ENCODE peak calls at places on chromosomes 5 and 9, in seven cellular contexts. One of them, this sample, is unnamed.

GRCh38 chr9:74742792-74743389 is 144.8 kb downstream of the TRPM6 start:
- DNase-seq in SK-MEL-5: peak
- DNase-seq in stimulated activated CD4-positive, alpha-beta T cell treated with anti-CD3 and anti-CD28 coated beads, Interleukin-4, amount 100 ng/mL, for 1 hour: no peak
- DNase-seq in coronary artery: no peak
- DNase-seq in posterior vena cava: no peak
- DNase-seq in H9: peak
- DNase-seq in activated T-cell treated with anti-CD3 and anti-CD28 coated beads, Interleukin-2, amount 50 U/mL, for 72 hours: peak
- DNase-seq in this sample: peak

GRCh38 chr9:93128011-93128714 is 5.9 kb downstream of the NINJ1 start:
- DNase-seq in SK-MEL-5: no peak
- DNase-seq in stimulated activated CD4-positive, alpha-beta T cell treated with anti-CD3 and anti-CD28 coated beads, Interleukin-4, amount 100 ng/mL, for 1 hour: no peak
- DNase-seq in coronary artery: peak
- DNase-seq in posterior vena cava: peak
- DNase-seq in H9: peak
- DNase-seq in activated T-cell treated with anti-CD3 and anti-CD28 coated beads, Interleukin-2, amount 50 U/mL, for 72 hours: no peak
- DNase-seq in this sample: no peak

GRCh38 chr5:138305797-138306196 is 25.8 kb downstream of the CDC25C start:
- DNase-seq in SK-MEL-5: no peak
- DNase-seq in stimulated activated CD4-positive, alpha-beta T cell treated with anti-CD3 and anti-CD28 coated beads, Interleukin-4, amount 100 ng/mL, for 1 hour: no peak
- DNase-seq in coronary artery: no peak
- DNase-seq in posterior vena cava: no peak
- DNase-seq in H9: no peak
- DNase-seq in activated T-cell treated with anti-CD3 and anti-CD28 coated beads, Interleukin-2, amount 50 U/mL, for 72 hours: no peak
- DNase-seq in this sample: no peak

GRCh38 chr5:65906256-65906655 is 20.1 kb upstream of the ERBIN start:
- DNase-seq in SK-MEL-5: no peak
- DNase-seq in stimulated activated CD4-positive, alpha-beta T cell treated with anti-CD3 and anti-CD28 coated beads, Interleukin-4, amount 100 ng/mL, for 1 hour: no peak
- DNase-seq in coronary artery: no peak
- DNase-seq in posterior vena cava: no peak
- DNase-seq in H9: no peak
- DNase-seq in activated T-cell treated with anti-CD3 and anti-CD28 coated beads, Interleukin-2, amount 50 U/mL, for 72 hours: no peak
- DNase-seq in this sample: no peak

GRCh38 chr5:53991942-53992341 is 318.4 kb downstream of the ARL15 start:
- DNase-seq in SK-MEL-5: peak
- DNase-seq in stimulated activated CD4-positive, alpha-beta T cell treated with anti-CD3 and anti-CD28 coated beads, Interleukin-4, amount 100 ng/mL, for 1 hour: no peak
- DNase-seq in coronary artery: no peak
- DNase-seq in posterior vena cava: no peak
- DNase-seq in H9: no peak
- DNase-seq in activated T-cell treated with anti-CD3 and anti-CD28 coated beads, Interleukin-2, amount 50 U/mL, for 72 hours: no peak
- DNase-seq in this sample: no peak

GRCh38 chr5:1564182-1564748 is 40.5 kb upstream of the LPCAT1 start:
- DNase-seq in SK-MEL-5: no peak
- DNase-seq in stimulated activated CD4-positive, alpha-beta T cell treated with anti-CD3 and anti-CD28 coated beads, Interleukin-4, amount 100 ng/mL, for 1 hour: no peak
- DNase-seq in coronary artery: no peak
- DNase-seq in posterior vena cava: peak
- DNase-seq in H9: no peak
- DNase-seq in activated T-cell treated with anti-CD3 and anti-CD28 coated beads, Interleukin-2, amount 50 U/mL, for 72 hours: no peak
- DNase-seq in this sample: no peak

GRCh38 chr5:83993803-83994202 is 273.1 kb upstream of the HAPLN1 start:
- DNase-seq in SK-MEL-5: no peak
- DNase-seq in stimulated activated CD4-positive, alpha-beta T cell treated with anti-CD3 and anti-CD28 coated beads, Interleukin-4, amount 100 ng/mL, for 1 hour: no peak
- DNase-seq in coronary artery: no peak
- DNase-seq in posterior vena cava: no peak
- DNase-seq in H9: no peak
- DNase-seq in activated T-cell treated with anti-CD3 and anti-CD28 coated beads, Interleukin-2, amount 50 U/mL, for 72 hours: no peak
- DNase-seq in this sample: no peak

GRCh38 chr5:35743644-35744043 is 113.0 kb upstream of the IL7R start:
- DNase-seq in SK-MEL-5: no peak
- DNase-seq in stimulated activated CD4-positive, alpha-beta T cell treated with anti-CD3 and anti-CD28 coated beads, Interleukin-4, amount 100 ng/mL, for 1 hour: no peak
- DNase-seq in coronary artery: no peak
- DNase-seq in posterior vena cava: no peak
- DNase-seq in H9: no peak
- DNase-seq in activated T-cell treated with anti-CD3 and anti-CD28 coated beads, Interleukin-2, amount 50 U/mL, for 72 hours: no peak
- DNase-seq in this sample: no peak

GRCh38 chr9:21812415-21812814 is 10.0 kb downstream of the MTAP start:
- DNase-seq in SK-MEL-5: no peak
- DNase-seq in stimulated activated CD4-positive, alpha-beta T cell treated with anti-CD3 and anti-CD28 coated beads, Interleukin-4, amount 100 ng/mL, for 1 hour: no peak
- DNase-seq in coronary artery: no peak
- DNase-seq in posterior vena cava: no peak
- DNase-seq in H9: no peak
- DNase-seq in activated T-cell treated with anti-CD3 and anti-CD28 coated beads, Interleukin-2, amount 50 U/mL, for 72 hours: peak
- DNase-seq in this sample: no peak

GRCh38 chr5:94672746-94673145 is 54.3 kb downstream of the SLF1 start:
- DNase-seq in SK-MEL-5: no peak
- DNase-seq in stimulated activated CD4-positive, alpha-beta T cell treated with anti-CD3 and anti-CD28 coated beads, Interleukin-4, amount 100 ng/mL, for 1 hour: no peak
- DNase-seq in coronary artery: no peak
- DNase-seq in posterior vena cava: no peak
- DNase-seq in H9: no peak
- DNase-seq in activated T-cell treated with anti-CD3 and anti-CD28 coated beads, Interleukin-2, amount 50 U/mL, for 72 hours: no peak
- DNase-seq in this sample: no peak

GRCh38 chr5:83583859-83584258 is 112.3 kb downstream of the VCAN start:
- DNase-seq in SK-MEL-5: peak
- DNase-seq in stimulated activated CD4-positive, alpha-beta T cell treated with anti-CD3 and anti-CD28 coated beads, Interleukin-4, amount 100 ng/mL, for 1 hour: no peak
- DNase-seq in coronary artery: no peak
- DNase-seq in posterior vena cava: no peak
- DNase-seq in H9: no peak
- DNase-seq in activated T-cell treated with anti-CD3 and anti-CD28 coated beads, Interleukin-2, amount 50 U/mL, for 72 hours: no peak
- DNase-seq in this sample: no peak

GRCh38 chr5:168851902-168852321 is 272.7 kb upstream of the PANK3 start:
- DNase-seq in SK-MEL-5: no peak
- DNase-seq in stimulated activated CD4-positive, alpha-beta T cell treated with anti-CD3 and anti-CD28 coated beads, Interleukin-4, amount 100 ng/mL, for 1 hour: no peak
- DNase-seq in coronary artery: no peak
- DNase-seq in posterior vena cava: no peak
- DNase-seq in H9: no peak
- DNase-seq in activated T-cell treated with anti-CD3 and anti-CD28 coated beads, Interleukin-2, amount 50 U/mL, for 72 hours: peak
- DNase-seq in this sample: no peak

GRCh38 chr5:38453506-38453905 is 102.9 kb downstream of the LIFR start:
- DNase-seq in SK-MEL-5: peak
- DNase-seq in stimulated activated CD4-positive, alpha-beta T cell treated with anti-CD3 and anti-CD28 coated beads, Interleukin-4, amount 100 ng/mL, for 1 hour: no peak
- DNase-seq in coronary artery: peak
- DNase-seq in posterior vena cava: no peak
- DNase-seq in H9: no peak
- DNase-seq in activated T-cell treated with anti-CD3 and anti-CD28 coated beads, Interleukin-2, amount 50 U/mL, for 72 hours: peak
- DNase-seq in this sample: no peak

GRCh38 chr5:132754111-132754510 is 6.9 kb downstream of the CCNI2 start:
- DNase-seq in SK-MEL-5: no peak
- DNase-seq in stimulated activated CD4-positive, alpha-beta T cell treated with anti-CD3 and anti-CD28 coated beads, Interleukin-4, amount 100 ng/mL, for 1 hour: no peak
- DNase-seq in coronary artery: no peak
- DNase-seq in posterior vena cava: no peak
- DNase-seq in H9: no peak
- DNase-seq in activated T-cell treated with anti-CD3 and anti-CD28 coated beads, Interleukin-2, amount 50 U/mL, for 72 hours: no peak
- DNase-seq in this sample: no peak

GRCh38 chr9:93230185-93230584 is 46.2 kb downstream of the WNK2 start:
- DNase-seq in SK-MEL-5: no peak
- DNase-seq in stimulated activated CD4-positive, alpha-beta T cell treated with anti-CD3 and anti-CD28 coated beads, Interleukin-4, amount 100 ng/mL, for 1 hour: no peak
- DNase-seq in coronary artery: no peak
- DNase-seq in posterior vena cava: no peak
- DNase-seq in H9: no peak
- DNase-seq in activated T-cell treated with anti-CD3 and anti-CD28 coated beads, Interleukin-2, amount 50 U/mL, for 72 hours: no peak
- DNase-seq in this sample: no peak

GRCh38 chr5:43078956-43079355 is 38.8 kb upstream of the ANXA2R start:
- DNase-seq in SK-MEL-5: no peak
- DNase-seq in stimulated activated CD4-positive, alpha-beta T cell treated with anti-CD3 and anti-CD28 coated beads, Interleukin-4, amount 100 ng/mL, for 1 hour: no peak
- DNase-seq in coronary artery: no peak
- DNase-seq in posterior vena cava: no peak
- DNase-seq in H9: no peak
- DNase-seq in activated T-cell treated with anti-CD3 and anti-CD28 coated beads, Interleukin-2, amount 50 U/mL, for 72 hours: no peak
- DNase-seq in this sample: no peak

GRCh38 chr5:124888050-124888506 is 141.6 kb upstream of the ZNF608 start:
- DNase-seq in SK-MEL-5: peak
- DNase-seq in stimulated activated CD4-positive, alpha-beta T cell treated with anti-CD3 and anti-CD28 coated beads, Interleukin-4, amount 100 ng/mL, for 1 hour: no peak
- DNase-seq in coronary artery: no peak
- DNase-seq in posterior vena cava: no peak
- DNase-seq in H9: no peak
- DNase-seq in activated T-cell treated with anti-CD3 and anti-CD28 coated beads, Interleukin-2, amount 50 U/mL, for 72 hours: no peak
- DNase-seq in this sample: no peak

GRCh38 chr5:52202256-52202655 is 585.5 kb upstream of the ITGA1 start:
- DNase-seq in SK-MEL-5: no peak
- DNase-seq in stimulated activated CD4-positive, alpha-beta T cell treated with anti-CD3 and anti-CD28 coated beads, Interleukin-4, amount 100 ng/mL, for 1 hour: no peak
- DNase-seq in coronary artery: no peak
- DNase-seq in posterior vena cava: no peak
- DNase-seq in H9: no peak
- DNase-seq in activated T-cell treated with anti-CD3 and anti-CD28 coated beads, Interleukin-2, amount 50 U/mL, for 72 hours: no peak
- DNase-seq in this sample: no peak

GRCh38 chr9:131138676-131139075 is 13.3 kb downstream of the NUP214 start:
- DNase-seq in SK-MEL-5: no peak
- DNase-seq in stimulated activated CD4-positive, alpha-beta T cell treated with anti-CD3 and anti-CD28 coated beads, Interleukin-4, amount 100 ng/mL, for 1 hour: no peak
- DNase-seq in coronary artery: no peak
- DNase-seq in posterior vena cava: no peak
- DNase-seq in H9: no peak
- DNase-seq in activated T-cell treated with anti-CD3 and anti-CD28 coated beads, Interleukin-2, amount 50 U/mL, for 72 hours: no peak
- DNase-seq in this sample: no peak

GRCh38 chr5:93497101-93497500 is 83.9 kb downstream of the NR2F1-AS1 start:
- DNase-seq in SK-MEL-5: no peak
- DNase-seq in stimulated activated CD4-positive, alpha-beta T cell treated with anti-CD3 and anti-CD28 coated beads, Interleukin-4, amount 100 ng/mL, for 1 hour: no peak
- DNase-seq in coronary artery: no peak
- DNase-seq in posterior vena cava: no peak
- DNase-seq in H9: no peak
- DNase-seq in activated T-cell treated with anti-CD3 and anti-CD28 coated beads, Interleukin-2, amount 50 U/mL, for 72 hours: no peak
- DNase-seq in this sample: no peak

GRCh38 chr5:36666986-36667385 is 60.6 kb downstream of the SLC1A3 start:
- DNase-seq in SK-MEL-5: no peak
- DNase-seq in stimulated activated CD4-positive, alpha-beta T cell treated with anti-CD3 and anti-CD28 coated beads, Interleukin-4, amount 100 ng/mL, for 1 hour: no peak
- DNase-seq in coronary artery: no peak
- DNase-seq in posterior vena cava: no peak
- DNase-seq in H9: no peak
- DNase-seq in activated T-cell treated with anti-CD3 and anti-CD28 coated beads, Interleukin-2, amount 50 U/mL, for 72 hours: no peak
- DNase-seq in this sample: no peak

GRCh38 chr5:104172976-104173375 is 610.4 kb upstream of the NUDT12 start:
- DNase-seq in SK-MEL-5: no peak
- DNase-seq in stimulated activated CD4-positive, alpha-beta T cell treated with anti-CD3 and anti-CD28 coated beads, Interleukin-4, amount 100 ng/mL, for 1 hour: no peak
- DNase-seq in coronary artery: no peak
- DNase-seq in posterior vena cava: no peak
- DNase-seq in H9: no peak
- DNase-seq in activated T-cell treated with anti-CD3 and anti-CD28 coated beads, Interleukin-2, amount 50 U/mL, for 72 hours: no peak
- DNase-seq in this sample: no peak

GRCh38 chr9:7710686-7711085 is 88.9 kb downstream of the DMAC1 start:
- DNase-seq in SK-MEL-5: peak
- DNase-seq in stimulated activated CD4-positive, alpha-beta T cell treated with anti-CD3 and anti-CD28 coated beads, Interleukin-4, amount 100 ng/mL, for 1 hour: no peak
- DNase-seq in coronary artery: no peak
- DNase-seq in posterior vena cava: no peak
- DNase-seq in H9: no peak
- DNase-seq in activated T-cell treated with anti-CD3 and anti-CD28 coated beads, Interleukin-2, amount 50 U/mL, for 72 hours: no peak
- DNase-seq in this sample: no peak

GRCh38 chr5:174188300-174188699 is 142.8 kb downstream of the NSG2 start:
- DNase-seq in SK-MEL-5: no peak
- DNase-seq in stimulated activated CD4-positive, alpha-beta T cell treated with anti-CD3 and anti-CD28 coated beads, Interleukin-4, amount 100 ng/mL, for 1 hour: no peak
- DNase-seq in coronary artery: peak
- DNase-seq in posterior vena cava: no peak
- DNase-seq in H9: no peak
- DNase-seq in activated T-cell treated with anti-CD3 and anti-CD28 coated beads, Interleukin-2, amount 50 U/mL, for 72 hours: no peak
- DNase-seq in this sample: no peak

GRCh38 chr5:135880278-135880677 is 15.4 kb downstream of the IL9 start:
- DNase-seq in SK-MEL-5: peak
- DNase-seq in stimulated activated CD4-positive, alpha-beta T cell treated with anti-CD3 and anti-CD28 coated beads, Interleukin-4, amount 100 ng/mL, for 1 hour: no peak
- DNase-seq in coronary artery: no peak
- DNase-seq in posterior vena cava: no peak
- DNase-seq in H9: peak
- DNase-seq in activated T-cell treated with anti-CD3 and anti-CD28 coated beads, Interleukin-2, amount 50 U/mL, for 72 hours: peak
- DNase-seq in this sample: peak

GRCh38 chr5:72187388-72188070 is 80.3 kb downstream of the MAP1B start:
- DNase-seq in SK-MEL-5: no peak
- DNase-seq in stimulated activated CD4-positive, alpha-beta T cell treated with anti-CD3 and anti-CD28 coated beads, Interleukin-4, amount 100 ng/mL, for 1 hour: no peak
- DNase-seq in coronary artery: no peak
- DNase-seq in posterior vena cava: no peak
- DNase-seq in H9: no peak
- DNase-seq in activated T-cell treated with anti-CD3 and anti-CD28 coated beads, Interleukin-2, amount 50 U/mL, for 72 hours: no peak
- DNase-seq in this sample: no peak

GRCh38 chr5:147782053-147783028 is at the start of gene JAKMIP2:
- DNase-seq in SK-MEL-5: peak
- DNase-seq in stimulated activated CD4-positive, alpha-beta T cell treated with anti-CD3 and anti-CD28 coated beads, Interleukin-4, amount 100 ng/mL, for 1 hour: peak
- DNase-seq in coronary artery: no peak
- DNase-seq in posterior vena cava: peak
- DNase-seq in H9: peak
- DNase-seq in activated T-cell treated with anti-CD3 and anti-CD28 coated beads, Interleukin-2, amount 50 U/mL, for 72 hours: peak
- DNase-seq in this sample: peak

GRCh38 chr5:76849767-76850291 is at the start of gene S100Z:
- DNase-seq in SK-MEL-5: no peak
- DNase-seq in stimulated activated CD4-positive, alpha-beta T cell treated with anti-CD3 and anti-CD28 coated beads, Interleukin-4, amount 100 ng/mL, for 1 hour: peak
- DNase-seq in coronary artery: no peak
- DNase-seq in posterior vena cava: no peak
- DNase-seq in H9: no peak
- DNase-seq in activated T-cell treated with anti-CD3 and anti-CD28 coated beads, Interleukin-2, amount 50 U/mL, for 72 hours: peak
- DNase-seq in this sample: peak

This sample was measured in ELF-1.